ENCODE peak calls at places on chromosomes 12 and 14, in six cellular contexts. One of them, this sample, is unnamed.
A peak's percentile ranks its signal among the peaks of the same experiment; 100 is the strongest.

GRCh38 chr14:32230695-32231280 is 27.7 kb upstream of the RNU6-8 start:
- DNase-seq in mesenchymal stem cell: peak; percentile 63
- DNase-seq in neuronal stem cell: no peak
- DNase-seq in H9: no peak
- DNase-seq in H1: no peak
- DNase-seq in mesendoderm: no peak
- DNase-seq in this sample: peak; percentile 67

GRCh38 chr12:26666286-26666685 is 166.7 kb downstream of the ITPR2 start:
- DNase-seq in mesenchymal stem cell: peak; percentile 9
- DNase-seq in H1: no peak
- DNase-seq in H9: no peak
- DNase-seq in neuronal stem cell: no peak
- DNase-seq in mesendoderm: no peak
- DNase-seq in this sample: peak; percentile 55

GRCh38 chr12:69657376-69658137 is 41.5 kb downstream of the BEST3 start:
- DNase-seq in mesendoderm: peak; percentile 38
- DNase-seq in neuronal stem cell: no peak
- DNase-seq in H1: no peak
- DNase-seq in mesenchymal stem cell: peak; percentile 29
- DNase-seq in H9: no peak
- DNase-seq in this sample: peak; percentile 67

GRCh38 chr12:26195641-26196423 is 459 bp downstream of the SSPN start:
- DNase-seq in mesendoderm: peak; percentile 61
- DNase-seq in mesenchymal stem cell: peak; percentile 60
- DNase-seq in H9: peak; percentile 61
- DNase-seq in neuronal stem cell: peak; percentile 31
- DNase-seq in H1: no peak
- DNase-seq in this sample: peak; percentile 31

GRCh38 chr12:88206636-88207035 is 64.5 kb downstream of the TMTC3 start:
- DNase-seq in mesendoderm: no peak
- DNase-seq in mesenchymal stem cell: peak; percentile 44
- DNase-seq in H9: no peak
- DNase-seq in neuronal stem cell: no peak
- DNase-seq in H1: no peak
- DNase-seq in this sample: peak; percentile 68

GRCh38 chr14:60349663-60350365 is 100.8 kb downstream of the PPM1A start:
- DNase-seq in H9: peak; percentile 41
- DNase-seq in neuronal stem cell: no peak
- DNase-seq in mesendoderm: peak; percentile 63
- DNase-seq in H1: no peak
- DNase-seq in mesenchymal stem cell: peak; percentile 47
- DNase-seq in this sample: peak; percentile 56

GRCh38 chr14:104450811-104451401 is 128.7 kb upstream of the C14orf180 start:
- DNase-seq in neuronal stem cell: no peak
- DNase-seq in H9: no peak
- DNase-seq in mesenchymal stem cell: no peak
- DNase-seq in mesendoderm: no peak
- DNase-seq in H1: no peak
- DNase-seq in this sample: no peak

GRCh38 chr14:100192250-100192671 is 32.8 kb upstream of the DEGS2 start:
- DNase-seq in mesendoderm: no peak
- DNase-seq in neuronal stem cell: no peak
- DNase-seq in mesenchymal stem cell: no peak
- DNase-seq in H1: no peak
- DNase-seq in H9: no peak
- DNase-seq in this sample: no peak

GRCh38 chr12:45409966-45410365 is 194.1 kb downstream of the ANO6 start:
- DNase-seq in H1: no peak
- DNase-seq in H9: no peak
- DNase-seq in mesendoderm: no peak
- DNase-seq in mesenchymal stem cell: no peak
- DNase-seq in neuronal stem cell: no peak
- DNase-seq in this sample: peak; percentile 93

GRCh38 chr12:50603817-50604639 is 99.2 kb downstream of the DIP2B start:
- DNase-seq in H1: no peak
- DNase-seq in H9: no peak
- DNase-seq in mesendoderm: no peak
- DNase-seq in mesenchymal stem cell: peak; percentile 45
- DNase-seq in neuronal stem cell: no peak
- DNase-seq in this sample: peak; percentile 69

GRCh38 chr14:55131782-55132181 is 2.7 kb downstream of the LGALS3 start:
- DNase-seq in H1: no peak
- DNase-seq in mesenchymal stem cell: no peak
- DNase-seq in mesendoderm: no peak
- DNase-seq in neuronal stem cell: no peak
- DNase-seq in H9: no peak
- DNase-seq in this sample: peak; percentile 22

GRCh38 chr12:64445490-64445889 is 6.4 kb upstream of the TBK1 start:
- DNase-seq in H1: no peak
- DNase-seq in mesendoderm: no peak
- DNase-seq in mesenchymal stem cell: no peak
- DNase-seq in H9: no peak
- DNase-seq in neuronal stem cell: no peak
- DNase-seq in this sample: no peak

DNA sequence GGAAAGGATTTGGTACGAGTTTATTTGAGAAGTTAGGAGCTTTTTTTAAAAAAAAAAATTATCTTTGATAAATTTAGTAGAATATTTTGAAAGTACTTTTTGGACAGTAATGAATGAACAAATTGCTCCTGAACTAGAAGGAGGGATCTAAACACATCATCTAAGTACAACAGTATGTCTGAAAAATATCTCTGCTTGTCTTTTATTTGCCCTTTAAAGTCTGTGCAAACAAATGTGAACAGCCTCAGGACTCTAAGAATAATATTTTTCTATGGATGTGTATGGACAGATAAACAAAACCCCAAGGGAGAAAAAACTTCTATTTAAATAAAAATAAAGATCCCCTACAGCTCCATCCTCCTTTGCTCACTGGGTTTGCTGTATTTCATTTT is 19.5 kb downstream of the FBXL14 start:
- DNase-seq in H1: no peak
- DNase-seq in mesendoderm: no peak
- DNase-seq in mesenchymal stem cell: no peak
- DNase-seq in H9: no peak
- DNase-seq in neuronal stem cell: no peak
- DNase-seq in this sample: no peak
- H2BK15ac ChIP-seq in H1: no peak overlapping the region
- H2BK15ac ChIP-seq in mesendoderm: no peak overlapping the region
- H2BK15ac ChIP-seq in mesenchymal stem cell: no peak overlapping the region
- H2BK15ac ChIP-seq in H9: no peak overlapping the region
- H2BK15ac ChIP-seq in neuronal stem cell: no peak overlapping the region
- H2BK15ac ChIP-seq in this sample: peak overlapping the region; percentile 2

GRCh38 chr14:90853116-90853515 is 36.9 kb upstream of the TTC7B start:
- DNase-seq in H9: no peak
- DNase-seq in mesendoderm: no peak
- DNase-seq in H1: no peak
- DNase-seq in mesenchymal stem cell: no peak
- DNase-seq in neuronal stem cell: no peak
- DNase-seq in this sample: no peak

GRCh38 chr14:90849787-90850444 is 33.7 kb upstream of the TTC7B start:
- DNase-seq in neuronal stem cell: no peak
- DNase-seq in mesendoderm: no peak
- DNase-seq in H1: no peak
- DNase-seq in H9: no peak
- DNase-seq in mesenchymal stem cell: peak; percentile 38
- DNase-seq in this sample: no peak

GRCh38 chr14:90848944-90849731 is 32.9 kb upstream of the TTC7B start:
- DNase-seq in H9: no peak
- DNase-seq in neuronal stem cell: no peak
- DNase-seq in H1: no peak
- DNase-seq in mesenchymal stem cell: peak; percentile 62
- DNase-seq in mesendoderm: no peak
- DNase-seq in this sample: peak; percentile 49

GRCh38 chr14:90851327-90852036 is 35.3 kb upstream of the TTC7B start:
- DNase-seq in mesendoderm: no peak
- DNase-seq in mesenchymal stem cell: no peak
- DNase-seq in neuronal stem cell: no peak
- DNase-seq in H1: no peak
- DNase-seq in H9: no peak
- DNase-seq in this sample: no peak

DNA sequence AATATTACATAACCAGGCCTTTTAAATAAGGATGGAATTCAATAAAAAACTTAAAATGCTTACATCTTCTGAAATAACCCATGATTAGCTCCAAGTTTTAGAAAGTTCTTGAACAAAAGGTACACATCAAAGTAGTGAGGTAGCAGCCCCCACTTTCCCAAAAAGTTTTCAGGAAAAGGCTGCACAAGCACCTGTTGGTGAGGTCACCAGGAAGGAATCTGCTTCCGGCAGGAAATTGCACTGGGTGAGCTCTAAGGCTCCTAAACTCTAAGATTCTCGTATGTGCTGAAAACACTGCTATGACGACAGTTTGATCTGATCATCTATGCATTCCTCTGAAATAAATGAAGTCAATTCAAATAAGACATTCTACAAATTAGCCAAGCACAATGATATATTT is 34.3 kb upstream of the TTC7B start:
- DNase-seq in mesendoderm: peak; percentile 92
- DNase-seq in H1: peak; percentile 53
- DNase-seq in H9: peak; percentile 72
- DNase-seq in mesenchymal stem cell: peak; percentile 63
- DNase-seq in neuronal stem cell: no peak
- DNase-seq in this sample: peak; percentile 49
- H3K4me2 ChIP-seq in mesendoderm: no peak overlapping the region
- H3K4me2 ChIP-seq in H1: no peak overlapping the region
- H3K4me2 ChIP-seq in H9: no peak overlapping the region
- H3K4me2 ChIP-seq in mesenchymal stem cell: no peak overlapping the region
- H3K4me2 ChIP-seq in neuronal stem cell: no peak overlapping the region
- H3K4me2 ChIP-seq in this sample: no peak overlapping the region

GRCh38 chr14:77322951-77323350 is 2.1 kb downstream of the GSTZ1 start:
- DNase-seq in H1: no peak
- DNase-seq in H9: no peak
- DNase-seq in mesenchymal stem cell: no peak
- DNase-seq in mesendoderm: no peak
- DNase-seq in neuronal stem cell: no peak
- DNase-seq in this sample: no peak
- H2BK15ac ChIP-seq in H1: no peak overlapping the region
- H2BK15ac ChIP-seq in H9: no peak overlapping the region
- H2BK15ac ChIP-seq in mesenchymal stem cell: no peak overlapping the region
- H2BK15ac ChIP-seq in mesendoderm: no peak overlapping the region
- H2BK15ac ChIP-seq in neuronal stem cell: no peak overlapping the region
- H2BK15ac ChIP-seq in this sample: no peak overlapping the region

GRCh38 chr12:28089363-28089762 is 100.9 kb upstream of the CCDC91 start:
- DNase-seq in neuronal stem cell: no peak
- DNase-seq in mesenchymal stem cell: peak; percentile 28
- DNase-seq in H1: no peak
- DNase-seq in mesendoderm: peak; percentile 50
- DNase-seq in H9: no peak
- DNase-seq in this sample: peak; percentile 37

GRCh38 chr12:28090835-28091234 is 99.4 kb upstream of the CCDC91 start:
- DNase-seq in neuronal stem cell: no peak
- DNase-seq in mesenchymal stem cell: no peak
- DNase-seq in H9: no peak
- DNase-seq in H1: no peak
- DNase-seq in mesendoderm: no peak
- DNase-seq in this sample: no peak

GRCh38 chr12:28086521-28086920 is 103.7 kb upstream of the CCDC91 start:
- DNase-seq in H1: no peak
- DNase-seq in neuronal stem cell: no peak
- DNase-seq in H9: no peak
- DNase-seq in mesendoderm: no peak
- DNase-seq in mesenchymal stem cell: no peak
- DNase-seq in this sample: no peak

GRCh38 chr12:28092396-28092795 is 97.9 kb upstream of the CCDC91 start:
- DNase-seq in H9: no peak
- DNase-seq in mesendoderm: no peak
- DNase-seq in neuronal stem cell: no peak
- DNase-seq in mesenchymal stem cell: no peak
- DNase-seq in H1: no peak
- DNase-seq in this sample: no peak

GRCh38 chr12:28088566-28089277 is 101.5 kb upstream of the CCDC91 start:
- DNase-seq in H1: no peak
- DNase-seq in mesendoderm: no peak
- DNase-seq in neuronal stem cell: no peak
- DNase-seq in mesenchymal stem cell: no peak
- DNase-seq in H9: no peak
- DNase-seq in this sample: no peak
- H3K4me2 ChIP-seq in H1: no peak overlapping the region
- H3K4me2 ChIP-seq in mesendoderm: no peak overlapping the region
- H3K4me2 ChIP-seq in neuronal stem cell: no peak overlapping the region
- H3K4me2 ChIP-seq in mesenchymal stem cell: no peak overlapping the region
- H3K4me2 ChIP-seq in H9: no peak overlapping the region
- H3K4me2 ChIP-seq in this sample: no peak overlapping the region

GRCh38 chr14:98226411-98226810 is 1045.6 kb downstream of the BCL11B start:
- DNase-seq in mesendoderm: no peak
- DNase-seq in H9: no peak
- DNase-seq in neuronal stem cell: no peak
- DNase-seq in H1: no peak
- DNase-seq in mesenchymal stem cell: no peak
- DNase-seq in this sample: no peak
- H2BK15ac ChIP-seq in mesendoderm: no peak overlapping the region
- H2BK15ac ChIP-seq in H9: no peak overlapping the region
- H2BK15ac ChIP-seq in neuronal stem cell: no peak overlapping the region
- H2BK15ac ChIP-seq in H1: no peak overlapping the region
- H2BK15ac ChIP-seq in mesenchymal stem cell: no peak overlapping the region
- H2BK15ac ChIP-seq in this sample: no peak overlapping the region

DNA sequence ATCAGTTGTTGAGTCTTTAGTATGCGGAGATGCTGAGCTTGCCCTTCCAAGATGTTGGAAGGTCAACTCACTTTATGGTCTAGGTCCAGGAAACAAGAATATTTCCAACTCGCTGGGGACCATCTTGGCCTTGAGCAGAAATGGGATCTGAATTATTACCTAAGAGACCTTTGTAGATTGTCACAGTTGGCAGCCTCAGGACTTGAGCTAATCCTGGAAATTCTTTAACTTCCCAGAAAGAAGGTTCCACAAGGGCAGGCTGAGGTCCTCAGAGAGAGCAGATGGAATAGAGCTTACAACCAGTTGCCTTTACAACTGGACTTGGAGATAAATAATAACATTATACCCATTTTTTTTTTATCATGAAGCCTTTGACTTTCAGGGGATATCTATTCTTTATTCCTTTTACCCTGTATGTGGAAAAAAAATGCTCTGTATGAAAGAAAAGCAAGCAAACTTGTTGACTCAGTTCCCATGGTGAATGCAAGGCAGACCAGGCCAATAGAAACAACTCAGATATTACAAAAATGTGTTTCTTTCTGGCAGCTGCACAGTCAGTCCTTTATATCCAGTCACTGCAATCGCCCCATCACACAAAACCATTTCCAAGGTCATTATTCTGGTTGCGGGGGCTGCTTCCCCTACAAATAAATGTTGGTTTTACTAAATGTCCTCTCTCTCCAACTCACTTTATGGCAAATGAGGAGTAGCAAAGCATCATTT is 401.4 kb downstream of the ZFP36L1 start:
- DNase-seq in neuronal stem cell: no peak
- DNase-seq in H1: no peak
- DNase-seq in H9: no peak
- DNase-seq in mesenchymal stem cell: no peak
- DNase-seq in mesendoderm: no peak
- DNase-seq in this sample: peak; percentile 79
- H3K4me2 ChIP-seq in neuronal stem cell: no peak overlapping the region
- H3K4me2 ChIP-seq in H1: no peak overlapping the region
- H3K4me2 ChIP-seq in H9: no peak overlapping the region
- H3K4me2 ChIP-seq in mesenchymal stem cell: no peak overlapping the region
- H3K4me2 ChIP-seq in mesendoderm: no peak overlapping the region
- H3K4me2 ChIP-seq in this sample: peak overlapping the region; percentile 41

GRCh38 chr14:39474416-39474911 is 42.2 kb upstream of the FBXO33 start:
- DNase-seq in neuronal stem cell: no peak
- DNase-seq in H1: no peak
- DNase-seq in mesendoderm: no peak
- DNase-seq in H9: no peak
- DNase-seq in mesenchymal stem cell: no peak
- DNase-seq in this sample: no peak
- H2BK15ac ChIP-seq in neuronal stem cell: no peak overlapping the region
- H2BK15ac ChIP-seq in H1: no peak overlapping the region
- H2BK15ac ChIP-seq in mesendoderm: no peak overlapping the region
- H2BK15ac ChIP-seq in H9: no peak overlapping the region
- H2BK15ac ChIP-seq in mesenchymal stem cell: no peak overlapping the region
- H2BK15ac ChIP-seq in this sample: no peak overlapping the region

This sample was measured in IMR-90.